ENCODE peak calls at places on chromosomes 7 and 10, in nine cellular contexts. P is H4; I is neural crest cell; D is GDM1; L is NCI-H1092; S is cardiac muscle cell; B is Calu3; R is activated T-cell treated with anti-CD3 and anti-CD28 coated beads, Interleukin-2, amount 50 U/mL, for 1 hour; F is fibroblast of mammary gland. X is an unnamed sample.

GRCh38 chr7:17301491-17302101 is 3.1 kb downstream of the AHR start:
- DNase-seq in P (no peak), I (peak; percentile 39), D (no peak), L (peak; percentile 27), S (peak; percentile 64), B (peak; percentile 80), R (no peak), F (peak; percentile 60), X (no peak)

GRCh38 chr7:84393776-84394175 is 199.2 kb upstream of the SEMA3A start:
- DNase-seq in P (no peak), I (no peak), D (no peak), L (no peak), S (no peak), B (no peak), R (no peak), F (peak; percentile 18), X (no peak)

GRCh38 chr7:5501465-5501864 is 77.8 kb upstream of the TNRC18 start:
- DNase-seq in P (no peak), I (no peak), D (no peak), L (no peak), S (no peak), B (no peak), R (no peak), F (no peak), X (no peak)

GRCh38 chr7:99997545-99998137 is 17.8 kb upstream of the ZKSCAN1 start:
- DNase-seq in P (no peak), I (no peak), D (peak; percentile 66), L (peak; percentile 18), S (peak; percentile 30), B (peak; percentile 19), R (peak; percentile 71), F (peak; percentile 22), X (no peak)

GRCh38 chr7:131173148-131173890 is 154.4 kb upstream of the MKLN1 start:
- DNase-seq in P (no peak), I (no peak), D (no peak), L (no peak), S (no peak), B (no peak), R (no peak), F (peak; percentile 81), X (no peak)

GRCh38 chr10:84424731-84425165 is 96.4 kb downstream of the CCSER2 start:
- DNase-seq in P (peak; percentile 86), I (no peak), D (peak; percentile 76), L (no peak), S (peak; percentile 70), B (peak; percentile 66), R (no peak), F (peak; percentile 96), X (no peak)

GRCh38 chr7:2864999-2865670 is 21.0 kb upstream of the GNA12 start:
- DNase-seq in P (peak; percentile 91), I (peak; percentile 78), D (peak; percentile 35), L (peak; percentile 53), S (peak; percentile 66), B (peak; percentile 84), R (peak; percentile 79), F (peak; percentile 75), X (no peak)

GRCh38 chr7:15228891-15229290 is 326.3 kb upstream of the DGKB start:
- DNase-seq in P (no peak), I (no peak), D (no peak), L (no peak), S (no peak), B (no peak), R (no peak), F (peak; percentile 6), X (no peak)

GRCh38 chr7:12456506-12456905 is 52.8 kb upstream of the VWDE start:
- DNase-seq in P (peak; percentile 51), I (no peak), D (no peak), L (peak; percentile 42), S (peak; percentile 32), B (peak; percentile 70), R (no peak), F (no peak), X (no peak)

GRCh38 chr10:95706990-95707389 is 13.3 kb upstream of the TCTN3 start:
- DNase-seq in P (no peak), I (no peak), D (no peak), L (no peak), S (no peak), B (no peak), R (no peak), F (no peak), X (no peak)

GRCh38 chr10:124688889-124689670 is 55.1 kb downstream of the FAM53B start:
- DNase-seq in P (no peak), I (no peak), D (no peak), L (no peak), S (peak; percentile 42), B (no peak), R (no peak), F (no peak), X (no peak)

GRCh38 chr10:4266387-4267083 is 481.5 kb upstream of the KLF6 start:
- DNase-seq in P (no peak), I (no peak), D (no peak), L (no peak), S (no peak), B (no peak), R (no peak), F (peak; percentile 98), X (no peak)

GRCh38 chr10:5609952-5610616 is 56.3 kb downstream of the ASB13 start:
- DNase-seq in P (no peak), I (no peak), D (no peak), L (no peak), S (peak; percentile 50), B (peak; percentile 79), R (no peak), F (peak; percentile 68), X (no peak)

GRCh38 chr10:124032982-124033886 is 60.2 kb downstream of the CHST15 start:
- DNase-seq in P (peak; percentile 35), I (no peak), D (no peak), L (no peak), S (no peak), B (no peak), R (no peak), F (peak; percentile 83), X (no peak)

GRCh38 chr7:16646427-16647081 is 573 bp downstream of the BZW2 start:
- DNase-seq in P (peak; percentile 22), I (no peak), D (no peak), L (no peak), S (peak; percentile 36), B (peak; percentile 38), R (no peak), F (no peak), X (peak; percentile 12)

GRCh38 chr7:77352688-77353406 is 63.3 kb downstream of the GSAP start:
- DNase-seq in P (no peak), I (no peak), D (no peak), L (no peak), S (no peak), B (no peak), R (no peak), F (no peak), X (no peak)

GRCh38 chr10:24531439-24531838 is 192.2 kb downstream of the ARHGAP21 start:
- DNase-seq in P (no peak), I (no peak), D (no peak), L (no peak), S (no peak), B (no peak), R (no peak), F (no peak), X (no peak)